ENCODE peak calls at places on chromosomes 1 and 21, in four cellular contexts. S is stimulated activated CD8-positive, alpha-beta memory T cell treated with anti-CD3 and anti-CD28 coated beads, Interleukin-2, amount 100 ng/mL, for 48 hours; C is neural crest cell; X is right atrium auricular region. W is an unnamed sample.

GRCh38 chr1:18495635-18496034 is 14.9 kb downstream of the KLHDC7A start:
- DNase-seq in S (no peak), C (no peak), X (no peak), W (no peak)

GRCh38 chr21:46598563-46599250 is 6.2 kb downstream of the S100B start:
- DNase-seq in S (no peak), C (no peak), X (no peak), W (no peak)

GRCh38 chr1:192439373-192440025 is 122.7 kb downstream of the RGS21 start:
- DNase-seq in S (no peak), C (no peak), X (no peak), W (no peak)

GRCh38 chr1:202286622-202287097 is 55.1 kb downstream of the UBE2T start:
- DNase-seq in S (no peak), C (no peak), X (no peak), W (no peak)

GRCh38 chr1:82919828-82920227 is 1079.1 kb downstream of the TTLL7 start:
- DNase-seq in S (no peak), C (no peak), X (no peak), W (no peak)

GRCh38 chr1:203056516-203056915 is 29.3 kb downstream of the MYOG start:
- DNase-seq in S (no peak), C (no peak), X (no peak), W (no peak)

GRCh38 chr1:24112381-24113169 is 640 bp upstream of the MYOM3 start:
- DNase-seq in S (peak; percentile 56), C (no peak), X (peak; percentile 79), W (no peak)

GRCh38 chr21:45390831-45391742 is 13.9 kb upstream of the COL18A1 start:
- DNase-seq in S (no peak), C (no peak), X (no peak), W (peak; percentile 2)

GRCh38 chr1:70072239-70072751 is 133.1 kb downstream of the LRRC40 start:
- DNase-seq in S (no peak), C (no peak), X (no peak), W (no peak)

GRCh38 chr1:53254011-53254640 is 15.8 kb upstream of the MAGOH start:
- DNase-seq in S (no peak), C (no peak), X (no peak), W (no peak)

GRCh38 chr1:2194319-2194897 is at the start of gene FAAP20:
- DNase-seq in S (peak; percentile 54), C (peak; percentile 65), X (no peak), W (peak; percentile 74)

GRCh38 chr1:247448107-247448778 is 9.7 kb downstream of the OR2B11 start:
- DNase-seq in S (peak; percentile 8), C (peak; percentile 34), X (no peak), W (peak; percentile 76)

GRCh38 chr1:35925741-35926140 is 5.2 kb upstream of the AGO3 start:
- DNase-seq in S (no peak), C (no peak), X (no peak), W (peak; percentile 35)

GRCh38 chr21:45724345-45724961 is 80.9 kb downstream of the PCBP3 start:
- DNase-seq in S (no peak), C (no peak), X (no peak), W (no peak)

GRCh38 chr1:233102381-233102780 is 152.0 kb downstream of the NTPCR start:
- DNase-seq in S (no peak), C (no peak), X (no peak), W (no peak)

GRCh38 chr1:116722016-116722838 is 32.0 kb upstream of the CD2 start:
- DNase-seq in S (no peak), C (no peak), X (no peak), W (no peak)

GRCh38 chr1:7267493-7267892 is 482.2 kb downstream of the CAMTA1 start:
- DNase-seq in S (no peak), C (no peak), X (no peak), W (no peak)

GRCh38 chr1:19096036-19096833 is 113.8 kb downstream of the UBR4 start:
- DNase-seq in S (no peak), C (peak; percentile 26), X (no peak), W (peak; percentile 49)

GRCh38 chr1:54252371-54252770 is 52.4 kb downstream of the MRPL37 start:
- DNase-seq in S (no peak), C (no peak), X (no peak), W (no peak)

GRCh38 chr1:20644416-20644815 is 11.2 kb downstream of the PINK1 start:
- DNase-seq in S (no peak), C (no peak), X (no peak), W (no peak)

GRCh38 chr1:176794897-176795508 is 332.0 kb downstream of the PAPPA2 start:
- DNase-seq in S (no peak), C (no peak), X (no peak), W (no peak)

W was measured in glutamatergic neuron.